ENCODE peak calls at places on chromosomes 6 and 20, in six cellular contexts. F, O, M, S, I and A are unnamed samples.
A peak's percentile ranks its signal among the peaks of the same experiment; 100 is the strongest.

GRCh38 chr6:149965191-149966020 is 1.7 kb downstream of the ULBP1 start:
- DNase-seq in F (no peak), O (no peak), M (no peak), S (peak; percentile 20), I (no peak), A (peak; percentile 40)

GRCh38 chr6:9984607-9985006 is 430.3 kb downstream of the TFAP2A start:
- DNase-seq in F (peak; percentile 9), O (no peak), M (no peak), S (no peak), I (no peak), A (no peak)

GRCh38 chr20:4748847-4749246 is 27.1 kb downstream of the PRND start:
- DNase-seq in F (no peak), O (no peak), M (no peak), S (no peak), I (no peak), A (no peak)

GRCh38 chr6:17703256-17703694 is 3.5 kb downstream of the NUP153 start:
- DNase-seq in F (peak; percentile 16), O (no peak), M (no peak), S (peak; percentile 86), I (peak; percentile 95), A (peak; percentile 17)

GRCh38 chr6:40723967-40724366 is 136.8 kb upstream of the LRFN2 start:
- DNase-seq in F (no peak), O (no peak), M (no peak), S (no peak), I (no peak), A (no peak)

GRCh38 chr20:50540620-50541605 is 30.7 kb downstream of the PTPN1 start:
- DNase-seq in F (no peak), O (no peak), M (no peak), S (peak; percentile 79), I (peak; percentile 95), A (no peak)

GRCh38 chr6:106446983-106447382 is 86.5 kb downstream of the CRYBG1 start:
- DNase-seq in F (no peak), O (no peak), M (no peak), S (no peak), I (no peak), A (no peak)

GRCh38 chr6:31252625-31253024 is 19.3 kb downstream of the HLA-C start:
- DNase-seq in F (no peak), O (no peak), M (no peak), S (no peak), I (no peak), A (no peak)

GRCh38 chr6:26199773-26200728 is 112.8 kb downstream of the HFE start:
- DNase-seq in F (peak; percentile 88), O (no peak), M (peak; percentile 74), S (peak; percentile 30), I (peak; percentile 40), A (no peak)

GRCh38 chr20:36493013-36493800 is 48.1 kb upstream of the MYL9 start:
- DNase-seq in F (no peak), O (no peak), M (no peak), S (no peak), I (no peak), A (peak; percentile 52)

GRCh38 chr6:108115598-108116058 is 41.1 kb upstream of the OSTM1 start:
- DNase-seq in F (peak; percentile 26), O (no peak), M (peak; percentile 76), S (peak; percentile 33), I (peak; percentile 47), A (peak; percentile 45)

GRCh38 chr6:44456070-44456965 is 68.8 kb downstream of the CDC5L start:
- DNase-seq in F (peak; percentile 23), O (peak; percentile 10), M (no peak), S (peak; percentile 61), I (peak; percentile 73), A (peak; percentile 46)

GRCh38 chr6:52724041-52724405 is 39.3 kb downstream of the GSTA2 start:
- DNase-seq in F (no peak), O (peak; percentile 25), M (no peak), S (peak; percentile 75), I (peak; percentile 76), A (no peak)

GRCh38 chr20:33697129-33697528 is 10.9 kb upstream of the E2F1 start:
- DNase-seq in F (no peak), O (no peak), M (no peak), S (no peak), I (peak; percentile 74), A (no peak)

GRCh38 chr6:155495011-155495768 is 39.6 kb upstream of the NOX3 start:
- DNase-seq in F (no peak), O (peak; percentile 88), M (no peak), S (peak; percentile 94), I (peak; percentile 96), A (no peak)

GRCh38 chr20:16599257-16599656 is 26.0 kb upstream of the KIF16B start:
- DNase-seq in F (no peak), O (no peak), M (no peak), S (no peak), I (no peak), A (peak; percentile 26)

GRCh38 chr20:64271636-64272035 is 16.1 kb downstream of the PCMTD2 start:
- DNase-seq in F (no peak), O (no peak), M (no peak), S (no peak), I (no peak), A (no peak)

GRCh38 chr20:361562-361961 is 14.7 kb downstream of the NRSN2 start:
- DNase-seq in F (no peak), O (no peak), M (no peak), S (no peak), I (no peak), A (no peak)

GRCh38 chr20:41110930-41111577 is 26.3 kb upstream of the PLCG1 start:
- DNase-seq in F (no peak), O (no peak), M (no peak), S (no peak), I (no peak), A (no peak)

GRCh38 chr6:105593056-105593455 is 190.2 kb upstream of the PREP start:
- DNase-seq in F (no peak), O (no peak), M (no peak), S (no peak), I (no peak), A (no peak)

GRCh38 chr6:162177733-162178132 is 549.8 kb downstream of the PRKN start:
- DNase-seq in F (no peak), O (peak; percentile 3), M (no peak), S (peak; percentile 50), I (peak; percentile 31), A (no peak)
- TF ChIP-seq CTCF in F (no peak), O (peak; percentile 56), M (peak; percentile 29), S (no peak), I (peak; percentile 1), A (no peak)

DNA sequence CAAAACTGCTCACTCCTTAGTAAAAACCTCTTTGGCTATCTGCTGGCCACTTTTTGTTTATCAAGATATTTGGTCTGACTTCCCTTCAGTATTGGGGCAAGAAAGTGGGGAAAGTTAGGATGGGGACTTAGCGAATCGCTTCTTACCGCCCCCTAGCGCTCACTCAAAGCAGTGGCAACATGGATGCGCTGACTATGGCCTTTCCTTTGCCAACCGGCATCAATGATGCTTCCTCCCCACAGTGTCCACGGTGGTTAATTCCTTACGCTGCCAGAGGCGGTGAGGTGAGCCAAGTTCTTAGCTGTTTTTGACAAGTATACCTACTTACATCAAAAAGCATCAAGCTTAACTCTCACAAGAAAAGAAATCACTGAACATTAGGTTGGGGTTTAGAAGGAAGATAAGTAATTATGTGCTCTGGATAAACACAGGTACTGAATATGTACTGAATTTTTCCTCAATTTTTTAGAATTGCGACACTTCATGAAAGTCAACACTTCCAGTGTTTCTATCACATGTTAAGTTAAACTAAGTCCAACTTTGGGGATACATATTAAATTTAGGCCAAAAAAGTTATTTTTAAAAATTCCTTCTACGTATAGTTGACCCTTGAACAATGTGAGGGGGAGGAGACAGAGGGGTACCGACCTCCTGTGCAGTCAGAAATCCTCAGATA is 86.7 kb downstream of the GMDS start:
- DNase-seq in F (no peak), O (no peak), M (no peak), S (peak; percentile 29), I (peak; percentile 28), A (peak; percentile 22)
- TF ChIP-seq CTCF in F (no peak), O (peak; percentile 34), M (peak; percentile 38), S (peak; percentile 41), I (peak; percentile 37), A (peak; percentile 24)

GRCh38 chr6:2507638-2508037 is 243.1 kb downstream of the MYLK4 start:
- DNase-seq in F (no peak), O (no peak), M (no peak), S (no peak), I (no peak), A (no peak)

GRCh38 chr6:2507016-2507415 is 243.7 kb downstream of the MYLK4 start:
- DNase-seq in F (no peak), O (no peak), M (no peak), S (peak; percentile 30), I (no peak), A (no peak)

GRCh38 chr6:2504495-2505064 is 246.1 kb downstream of the MYLK4 start:
- DNase-seq in F (no peak), O (no peak), M (no peak), S (no peak), I (no peak), A (no peak)

GRCh38 chr6:2503816-2504494 is 246.8 kb downstream of the MYLK4 start:
- DNase-seq in F (no peak), O (no peak), M (no peak), S (peak; percentile 51), I (peak; percentile 74), A (no peak)

DNA sequence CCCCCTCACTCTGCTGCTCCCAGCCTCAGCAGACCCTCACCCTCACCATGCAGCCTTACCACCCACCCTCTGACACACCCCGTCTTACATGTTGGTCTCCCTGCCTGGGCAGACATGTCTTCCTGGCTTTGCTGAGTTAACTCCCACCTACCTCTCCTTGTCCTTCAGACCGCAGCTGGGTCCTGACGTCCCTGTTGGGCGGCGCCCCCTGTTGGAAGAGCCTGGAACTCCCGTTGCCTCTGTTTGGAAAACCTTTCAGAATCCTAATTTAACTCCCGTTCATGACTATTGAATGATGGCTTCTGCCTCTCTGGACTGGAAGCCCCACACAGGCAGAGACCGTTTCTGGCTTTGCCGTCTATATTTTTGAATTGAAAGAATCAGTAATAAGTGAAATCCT is 245.1 kb downstream of the MYLK4 start:
- DNase-seq in F (peak; percentile 6), O (no peak), M (no peak), S (no peak), I (no peak), A (peak; percentile 5)
- TF ChIP-seq CTCF in F (peak; percentile 38), O (peak; percentile 10), M (peak; percentile 20), S (peak; percentile 5), I (peak; percentile 51), A (peak; percentile 31)

DNA sequence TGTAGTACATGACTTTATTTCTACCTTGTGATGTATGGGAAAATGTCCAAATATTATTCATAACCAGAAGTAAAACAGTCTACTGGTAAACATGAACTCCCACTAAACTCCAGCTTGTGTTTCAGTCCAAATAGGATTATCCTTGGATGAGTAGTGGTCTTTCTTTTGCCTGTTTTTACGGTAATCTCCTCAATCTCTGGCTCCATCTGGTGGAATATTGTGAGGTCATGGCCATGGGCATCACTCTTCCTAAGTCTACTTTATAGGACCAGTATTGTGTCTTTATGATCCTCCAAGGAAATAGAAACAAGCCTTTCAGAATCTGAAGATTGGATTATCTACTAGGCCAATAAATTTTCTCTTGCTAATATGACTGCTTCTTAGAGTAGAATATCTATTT is 505.0 kb downstream of the BMP2 start:
- DNase-seq in F (no peak), O (no peak), M (no peak), S (no peak), I (no peak), A (no peak)
- TF ChIP-seq CTCF in F (no peak), O (peak; percentile 44), M (no peak), S (no peak), I (peak; percentile 22), A (no peak)